ENCODE peak calls at places on chromosomes 7 and 10, in eight cellular contexts. Z is heart right ventricle, L is K562, B is A549, A is body of pancreas, I is lower lobe of right lung, G is heart left ventricle, V is GM12878. M is an unnamed sample.

GRCh38 chr7:2309889-2310331 is 4.3 kb downstream of the SNX8 start:
- ATAC-seq in Z (no peak), L (no peak), B (peak; percentile 92), A (no peak), I (no peak), G (no peak), V (no peak), M (no peak)

GRCh38 chr10:69890065-69890831 is 88.5 kb downstream of the COL13A1 start:
- ATAC-seq in Z (no peak), L (no peak), B (no peak), A (no peak), I (no peak), G (no peak), V (no peak), M (no peak)

GRCh38 chr7:70005885-70006284 is 407.6 kb downstream of the AUTS2 start:
- ATAC-seq in Z (no peak), L (no peak), B (no peak), A (no peak), I (no peak), G (no peak), V (peak; percentile 45), M (no peak)

GRCh38 chr10:123038782-123039631 is 30.2 kb downstream of the ACADSB start:
- ATAC-seq in Z (no peak), L (no peak), B (no peak), A (no peak), I (no peak), G (no peak), V (peak; percentile 50), M (no peak)

GRCh38 chr7:96665689-96666088 is 44.0 kb downstream of the SEM1 start:
- ATAC-seq in Z (no peak), L (no peak), B (no peak), A (no peak), I (no peak), G (no peak), V (no peak), M (no peak)

GRCh38 chr10:86128360-86128759 is 238.2 kb downstream of the GRID1 start:
- ATAC-seq in Z (no peak), L (no peak), B (peak; percentile 28), A (no peak), I (no peak), G (no peak), V (no peak), M (no peak)

GRCh38 chr10:97320480-97321031 is 1.5 kb downstream of the FRAT1 start:
- ATAC-seq in Z (no peak), L (no peak), B (no peak), A (no peak), I (peak; percentile 4), G (no peak), V (peak; percentile 11), M (no peak)

GRCh38 chr10:28545967-28546644 is 13.2 kb downstream of the WAC start:
- ATAC-seq in Z (no peak), L (no peak), B (no peak), A (no peak), I (no peak), G (no peak), V (peak; percentile 74), M (no peak)

GRCh38 chr10:105029285-105029684 is 388.2 kb downstream of the SORCS3 start:
- ATAC-seq in Z (no peak), L (no peak), B (no peak), A (no peak), I (no peak), G (no peak), V (no peak), M (no peak)

GRCh38 chr7:77808517-77808916 is 9.9 kb downstream of the PHTF2 start:
- ATAC-seq in Z (no peak), L (no peak), B (no peak), A (no peak), I (no peak), G (no peak), V (peak; percentile 18), M (no peak)

GRCh38 chr7:138945169-138945568 is 36.0 kb downstream of the KIAA1549 start:
- ATAC-seq in Z (no peak), L (no peak), B (no peak), A (no peak), I (no peak), G (no peak), V (no peak), M (no peak)

GRCh38 chr7:33771422-33771821 is 133.9 kb upstream of the BMPER start:
- ATAC-seq in Z (no peak), L (no peak), B (no peak), A (no peak), I (peak; percentile 68), G (no peak), V (no peak), M (no peak)

GRCh38 chr7:131188367-131189339 is 139.0 kb upstream of the MKLN1 start:
- ATAC-seq in Z (peak; percentile 32), L (peak; percentile 78), B (peak; percentile 74), A (peak; percentile 45), I (peak; percentile 65), G (peak; percentile 52), V (peak; percentile 97), M (peak; percentile 87)

GRCh38 chr10:3104251-3104918 is 37.0 kb downstream of the PFKP start:
- ATAC-seq in Z (peak; percentile 34), L (no peak), B (no peak), A (no peak), I (no peak), G (peak; percentile 62), V (no peak), M (no peak)

GRCh38 chr7:113810108-113810748 is 108.6 kb downstream of the PPP1R3A start:
- ATAC-seq in Z (no peak), L (no peak), B (no peak), A (no peak), I (no peak), G (no peak), V (no peak), M (no peak)

GRCh38 chr10:114024876-114025609 is 18.6 kb upstream of the ADRB1 start:
- ATAC-seq in Z (peak; percentile 40), L (peak; percentile 84), B (no peak), A (no peak), I (peak; percentile 51), G (peak; percentile 30), V (peak; percentile 90), M (no peak)

GRCh38 chr10:87646920-87647319 is 12.8 kb upstream of the PAPSS2 start:
- ATAC-seq in Z (no peak), L (no peak), B (peak; percentile 46), A (no peak), I (peak; percentile 39), G (no peak), V (peak; percentile 34), M (no peak)

GRCh38 chr10:72875250-72876055 is 18.1 kb upstream of the OIT3 start:
- ATAC-seq in Z (no peak), L (peak; percentile 71), B (peak; percentile 58), A (no peak), I (peak; percentile 49), G (no peak), V (peak; percentile 61), M (no peak)

GRCh38 chr7:1357601-1358271 is 101.5 kb downstream of the MICALL2 start:
- ATAC-seq in Z (no peak), L (peak; percentile 65), B (peak; percentile 31), A (no peak), I (no peak), G (no peak), V (peak; percentile 41), M (no peak)

GRCh38 chr7:70944516-70944915 is 187.4 kb upstream of the GALNT17 start:
- ATAC-seq in Z (no peak), L (no peak), B (no peak), A (no peak), I (no peak), G (no peak), V (no peak), M (no peak)

DNA sequence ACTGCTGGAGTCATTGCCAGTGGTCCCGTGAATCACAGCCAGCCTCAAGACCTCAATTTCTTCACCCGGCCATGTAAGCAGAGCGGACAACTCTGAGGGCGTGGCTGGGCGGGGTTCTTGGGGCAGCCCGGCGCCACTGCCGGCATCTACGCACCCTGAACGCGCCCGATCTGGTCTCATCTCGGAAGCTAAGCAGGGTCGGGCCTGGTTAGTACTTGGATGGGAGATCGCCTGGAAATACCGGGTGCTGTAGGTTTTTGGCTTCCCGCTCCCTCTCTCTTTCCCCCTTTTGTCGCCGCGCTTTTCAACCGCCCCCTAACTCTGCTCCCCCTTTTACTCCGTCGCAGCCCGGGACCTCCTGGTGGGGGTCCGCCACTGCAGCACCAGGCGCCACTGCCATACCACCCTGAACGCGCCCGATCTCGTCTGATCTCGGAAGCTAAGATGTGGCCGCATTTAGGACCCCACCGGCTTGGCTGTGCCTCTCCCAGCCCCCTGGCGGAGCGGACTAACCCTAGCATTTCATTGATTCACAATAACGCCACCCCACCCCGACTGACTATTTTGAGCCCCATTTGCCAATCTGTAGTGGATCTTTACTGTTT is 25.3 kb downstream of the GARIN1A start:
- ATAC-seq in Z (no peak), L (peak; percentile 93), B (peak; percentile 94), A (peak; percentile 50), I (peak; percentile 67), G (peak; percentile 76), V (peak; percentile 96), M (peak; percentile 60)
- TF ChIP-seq CTCF in Z (peak; percentile 36), L (peak; percentile 54), B (peak; percentile 22), A (no peak), I (no peak), G (no peak), V (peak; percentile 18), M (no peak)

GRCh38 chr10:30464675-30465074 is 30.7 kb downstream of the MAP3K8 start:
- ATAC-seq in Z (no peak), L (no peak), B (peak; percentile 47), A (no peak), I (no peak), G (no peak), V (no peak), M (no peak)
- H3K4me3 ChIP-seq in Z (no peak overlapping the region), L (no peak overlapping the region), B (no peak overlapping the region), A (no peak overlapping the region), I (no peak overlapping the region), G (no peak overlapping the region), V (no peak overlapping the region), M (no peak overlapping the region)

GRCh38 chr7:102264367-102264891 is 22.2 kb upstream of the SH2B2 start:
- ATAC-seq in Z (no peak), L (peak; percentile 87), B (no peak), A (no peak), I (no peak), G (no peak), V (peak; percentile 44), M (no peak)
- TF ChIP-seq CTCF in Z (no peak), L (no peak), B (no peak), A (no peak), I (no peak), G (no peak), V (no peak), M (no peak)

GRCh38 chr7:47314248-47314647 is 267.7 kb downstream of the TNS3 start:
- ATAC-seq in Z (no peak), L (no peak), B (peak; percentile 30), A (no peak), I (no peak), G (no peak), V (no peak), M (no peak)
- H3K4me3 ChIP-seq in Z (no peak overlapping the region), L (no peak overlapping the region), B (no peak overlapping the region), A (no peak overlapping the region), I (no peak overlapping the region), G (no peak overlapping the region), V (no peak overlapping the region), M (no peak overlapping the region)

M was measured in gastroesophageal sphincter.